ENCODE peak calls at places on chromosome 22, in five cellular contexts. H, G, X, Z and O are unnamed samples.

GRCh38 chr22:44338906-44339305 is 26.2 kb upstream of the SHISAL1 start:
- DNase-seq in G (no peak), X (no peak), H (no peak), Z (no peak), O (no peak)

GRCh38 chr22:35341090-35341874 is 39.6 kb upstream of the HMOX1 start:
- DNase-seq in Z (no peak), X (no peak), G (no peak), H (no peak), O (no peak)

GRCh38 chr22:19855504-19856409 is 1.1 kb upstream of the GNB1L start:
- DNase-seq in H (peak; percentile 62), X (no peak), G (no peak), Z (no peak), O (no peak)

GRCh38 chr22:47275479-47276218 is 513.2 kb downstream of the TBC1D22A start:
- DNase-seq in G (no peak), X (no peak), H (no peak), Z (no peak), O (no peak)

GRCh38 chr22:44175676-44176075 is 5.0 kb upstream of the PARVG start:
- DNase-seq in G (no peak), X (no peak), Z (no peak), H (no peak), O (no peak)

GRCh38 chr22:48275412-48275811 is 1513.0 kb downstream of the TBC1D22A start:
- DNase-seq in G (no peak), X (no peak), H (no peak), Z (no peak), O (no peak)

GRCh38 chr22:47192651-47193437 is 430.4 kb downstream of the TBC1D22A start:
- DNase-seq in G (no peak), H (no peak), X (no peak), Z (no peak), O (no peak)

GRCh38 chr22:20783844-20784723 is 10.2 kb downstream of the SERPIND1 start:
- DNase-seq in Z (peak; percentile 51), X (peak; percentile 56), H (peak; percentile 58), G (peak; percentile 20), O (peak; percentile 55)

GRCh38 chr22:47011131-47011854 is 248.8 kb downstream of the TBC1D22A start:
- DNase-seq in G (no peak), X (no peak), Z (no peak), H (peak; percentile 33), O (no peak)

GRCh38 chr22:23256986-23257888 is 76.9 kb downstream of the BCR start:
- DNase-seq in Z (no peak), X (no peak), H (peak; percentile 68), G (no peak), O (no peak)

GRCh38 chr22:47196493-47196849 is 434.0 kb downstream of the TBC1D22A start:
- DNase-seq in H (no peak), X (no peak), G (no peak), Z (no peak), O (no peak)

GRCh38 chr22:20531404-20532181 is 24.2 kb downstream of the MED15 start:
- DNase-seq in X (no peak), H (peak; percentile 93), G (no peak), Z (peak; percentile 36), O (no peak)

GRCh38 chr22:35174398-35174797 is 82.9 kb upstream of the HMGXB4 start:
- DNase-seq in X (no peak), G (no peak), H (no peak), Z (no peak), O (no peak)

GRCh38 chr22:44496305-44496704 is 1.7 kb downstream of the RTL6 start:
- DNase-seq in X (no peak), G (no peak), Z (no peak), H (no peak), O (no peak)

GRCh38 chr22:45334068-45334467 is 24.3 kb downstream of the FAM118A start:
- DNase-seq in H (peak; percentile 41), X (no peak), G (no peak), Z (no peak), O (no peak)

GRCh38 chr22:33975841-33976240 is 55.6 kb upstream of the LARGE1 start:
- DNase-seq in X (no peak), H (no peak), Z (no peak), G (no peak), O (no peak)

GRCh38 chr22:44621401-44622146 is 80.4 kb upstream of the PRR5 start:
- DNase-seq in H (no peak), G (no peak), X (no peak), Z (no peak), O (no peak)

GRCh38 chr22:46537946-46538815 is 761 bp upstream of the CELSR1 start:
- DNase-seq in H (peak; percentile 17), X (peak; percentile 69), Z (peak; percentile 45), G (no peak), O (no peak)

GRCh38 chr22:44888491-44888941 is 121.3 kb downstream of the PHF21B start:
- DNase-seq in Z (no peak), X (no peak), H (no peak), G (no peak), O (no peak)

GRCh38 chr22:46576556-46577351 is 39.3 kb upstream of the CELSR1 start:
- DNase-seq in X (no peak), Z (peak; percentile 50), H (peak; percentile 44), G (no peak), O (peak; percentile 45)

GRCh38 chr22:44088976-44089570 is 65.0 kb downstream of the PARVB start:
- DNase-seq in Z (no peak), H (peak; percentile 82), G (no peak), X (no peak), O (no peak)

GRCh38 chr22:32765117-32765618 is 36.3 kb upstream of the TIMP3 start:
- DNase-seq in G (no peak), H (no peak), X (no peak), Z (no peak), O (no peak)

GRCh38 chr22:16922076-16922475 is 85.9 kb downstream of the GAB4 start:
- DNase-seq in Z (no peak), X (no peak), H (no peak), G (no peak), O (no peak)

GRCh38 chr22:19107730-19108074 is 14.5 kb downstream of the DGCR2 start:
- DNase-seq in Z (no peak), X (no peak), H (no peak), G (no peak), O (no peak)

GRCh38 chr22:46769191-46769675 is 6.8 kb downstream of the TBC1D22A start:
- DNase-seq in H (no peak), Z (no peak), G (no peak), X (no peak), O (no peak)

GRCh38 chr22:24185501-24186351 is 4.4 kb downstream of the SUSD2 start:
- DNase-seq in G (no peak), X (no peak), Z (no peak), H (no peak), O (no peak)

GRCh38 chr22:20663137-20663828 is 110.6 kb upstream of the SERPIND1 start:
- DNase-seq in H (no peak), G (no peak), X (no peak), Z (no peak), O (no peak)

GRCh38 chr22:27747396-27748256 is 53.9 kb downstream of the MN1 start:
- DNase-seq in G (no peak), X (no peak), H (peak; percentile 84), Z (no peak), O (no peak)
- TF ChIP-seq CTCF in G (no peak), X (peak; percentile 60), H (peak; percentile 63), Z (no peak), O (peak; percentile 18)

GRCh38 chr22:49927483-49928184 is 9.2 kb downstream of the CRELD2 start:
- DNase-seq in X (no peak), H (no peak), Z (no peak), G (no peak), O (no peak)

GRCh38 chr22:49928185-49928495 is 9.7 kb downstream of the CRELD2 start:
- DNase-seq in G (no peak), Z (no peak), X (no peak), H (no peak), O (no peak)

GRCh38 chr22:49925525-49926128 is 7.2 kb downstream of the CRELD2 start:
- DNase-seq in X (no peak), Z (no peak), H (no peak), G (no peak), O (no peak)

GRCh38 chr22:49928571-49929552 is 10.4 kb downstream of the CRELD2 start:
- DNase-seq in G (no peak), X (no peak), H (no peak), Z (no peak), O (no peak)

DNA sequence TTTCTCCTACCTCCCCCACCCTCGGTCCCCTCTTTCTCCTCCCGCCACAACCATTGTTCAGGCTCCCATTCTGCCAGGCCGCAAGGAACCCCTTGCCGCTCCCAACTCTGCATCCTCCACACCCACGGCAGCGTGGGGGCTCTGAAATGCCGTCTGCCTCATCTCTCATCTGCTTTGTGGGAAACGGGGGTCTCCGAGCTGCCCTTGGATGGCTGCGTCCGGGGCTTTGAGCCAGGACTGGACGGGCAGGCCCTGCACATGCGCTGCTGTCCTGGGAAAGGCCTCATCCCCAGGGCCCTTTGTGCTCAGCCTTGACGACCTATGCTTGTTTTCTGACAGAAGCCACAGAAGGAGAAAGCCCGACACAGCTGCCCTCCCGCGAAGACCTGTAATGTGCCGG is 8.5 kb downstream of the CRELD2 start:
- DNase-seq in H (no peak), Z (no peak), G (no peak), X (no peak), O (no peak)
- TF ChIP-seq CTCF in H (no peak), Z (no peak), G (no peak), X (no peak), O (no peak)

GRCh38 chr22:31753634-31754471 is at the start of gene DEPDC5:
- DNase-seq in X (peak; percentile 99), G (peak; percentile 68), Z (peak; percentile 97), H (peak; percentile 91), O (peak; percentile 44)
- TF ChIP-seq CTCF in X (no peak), G (peak; percentile 5), Z (no peak), H (no peak), O (no peak)

GRCh38 chr22:42701694-42702093 is 19.0 kb downstream of the A4GALT start:
- DNase-seq in Z (no peak), H (no peak), X (no peak), G (no peak), O (no peak)
- TF ChIP-seq CTCF in Z (no peak), H (no peak), X (no peak), G (no peak), O (no peak)

GRCh38 chr22:39309364-39309861 is 10.0 kb downstream of the RPL3 start:
- DNase-seq in G (no peak), H (peak; percentile 77), Z (no peak), X (peak; percentile 81), O (no peak)
- TF ChIP-seq CTCF in G (peak; percentile 25), H (peak; percentile 41), Z (no peak), X (peak; percentile 70), O (peak; percentile 6)

GRCh38 chr22:36643033-36643432 is 60.5 kb downstream of the CACNG2 start:
- DNase-seq in G (no peak), Z (no peak), X (no peak), H (no peak), O (no peak)
- TF ChIP-seq CTCF in G (no peak), Z (no peak), X (no peak), H (no peak), O (no peak)